ENCODE peak calls at places on chromosomes 6 and 20, in ten cellular contexts. O is HepG2, B is adrenal gland, N is lung, A is DND-41, R is mucosa of descending colon, X is spleen, D is stomach, U is GM12865, Y is ascending aorta. K is an unnamed sample.

GRCh38 chr6:43115365-43115764 is 39.3 kb downstream of the PTK7 start:
- DNase-seq in O (no peak), B (no peak), N (no peak), A (no peak), R (no peak), X (peak; percentile 15), D (no peak), U (no peak), Y (no peak), K (no peak)

GRCh38 chr6:151043944-151044343 is 178.4 kb downstream of the MTHFD1L start:
- DNase-seq in O (no peak), B (no peak), N (no peak), A (no peak), R (no peak), X (peak; percentile 14), D (no peak), U (no peak), Y (no peak), K (no peak)

GRCh38 chr20:53691060-53691810 is 97.6 kb upstream of the ZNF217 start:
- DNase-seq in O (no peak), B (no peak), N (no peak), A (no peak), R (no peak), X (no peak), D (no peak), U (no peak), Y (no peak), K (no peak)

GRCh38 chr6:107768044-107768443 is 56.1 kb downstream of the SCML4 start:
- DNase-seq in O (no peak), B (no peak), N (no peak), A (no peak), R (no peak), X (no peak), D (no peak), U (no peak), Y (no peak), K (no peak)

GRCh38 chr6:81785340-81785739 is 32.9 kb upstream of the TENT5A start:
- DNase-seq in O (no peak), B (no peak), N (no peak), A (no peak), R (no peak), X (no peak), D (no peak), U (no peak), Y (no peak), K (no peak)

GRCh38 chr20:63500151-63500901 is 1.4 kb upstream of the EEF1A2 start:
- DNase-seq in O (no peak), B (no peak), N (no peak), A (no peak), R (no peak), X (no peak), D (no peak), U (no peak), Y (no peak), K (no peak)

GRCh38 chr6:1029196-1029595 is 282.7 kb upstream of the FOXQ1 start:
- DNase-seq in O (no peak), B (no peak), N (peak; percentile 15), A (no peak), R (no peak), X (no peak), D (no peak), U (no peak), Y (no peak), K (no peak)

GRCh38 chr6:79384845-79385244 is 150.4 kb upstream of the HMGN3 start:
- DNase-seq in O (no peak), B (no peak), N (peak; percentile 58), A (no peak), R (no peak), X (no peak), D (peak; percentile 37), U (no peak), Y (no peak), K (peak; percentile 5)

GRCh38 chr6:16816891-16817290 is 55.6 kb upstream of the ATXN1 start:
- DNase-seq in O (no peak), B (no peak), N (no peak), A (no peak), R (no peak), X (no peak), D (no peak), U (no peak), Y (no peak), K (no peak)

GRCh38 chr6:142871910-142872331 is 73.1 kb downstream of the HIVEP2 start:
- DNase-seq in O (peak; percentile 83), B (peak; percentile 44), N (no peak), A (peak; percentile 61), R (peak; percentile 72), X (no peak), D (no peak), U (peak; percentile 85), Y (peak; percentile 21), K (peak; percentile 93)

GRCh38 chr20:47768016-47768953 is 17.0 kb downstream of the SULF2 start:
- DNase-seq in O (no peak), B (peak; percentile 55), N (peak; percentile 42), A (no peak), R (peak; percentile 69), X (no peak), D (peak; percentile 58), U (peak; percentile 9), Y (no peak), K (no peak)

GRCh38 chr6:30518505-30518850 is 29.2 kb downstream of the HLA-E start:
- DNase-seq in O (peak; percentile 20), B (no peak), N (no peak), A (peak; percentile 59), R (no peak), X (no peak), D (no peak), U (no peak), Y (no peak), K (no peak)

GRCh38 chr6:54981647-54982046 is 135.1 kb downstream of the FAM83B start:
- DNase-seq in O (no peak), B (no peak), N (no peak), A (no peak), R (no peak), X (no peak), D (no peak), U (no peak), Y (no peak), K (no peak)

GRCh38 chr6:137165375-137166246 is 7.8 kb downstream of the IL22RA2 start:
- DNase-seq in O (peak; percentile 35), B (peak; percentile 53), N (no peak), A (peak; percentile 60), R (peak; percentile 70), X (peak; percentile 82), D (peak; percentile 69), U (peak; percentile 92), Y (no peak), K (no peak)

GRCh38 chr20:8313073-8313472 is 181.0 kb downstream of the PLCB1 start:
- DNase-seq in O (no peak), B (no peak), N (no peak), A (no peak), R (no peak), X (no peak), D (no peak), U (no peak), Y (no peak), K (no peak)

GRCh38 chr6:157113389-157113788 is 209.9 kb downstream of the TMEM242 start:
- DNase-seq in O (no peak), B (no peak), N (no peak), A (no peak), R (no peak), X (no peak), D (no peak), U (no peak), Y (no peak), K (no peak)

GRCh38 chr6:117947234-117947633 is 40.2 kb downstream of the SLC35F1 start:
- DNase-seq in O (no peak), B (no peak), N (no peak), A (no peak), R (no peak), X (no peak), D (no peak), U (no peak), Y (no peak), K (no peak)

GRCh38 chr6:105890521-105891244 is 195.5 kb upstream of the PRDM1 start:
- DNase-seq in O (no peak), B (no peak), N (no peak), A (no peak), R (no peak), X (no peak), D (no peak), U (no peak), Y (no peak), K (no peak)

GRCh38 chr20:45827030-45827652 is at the start of gene TNNC2:
- DNase-seq in O (peak; percentile 48), B (no peak), N (no peak), A (no peak), R (no peak), X (no peak), D (no peak), U (no peak), Y (no peak), K (no peak)

GRCh38 chr6:65448806-65449397 is 258.1 kb downstream of the EYS start:
- DNase-seq in O (no peak), B (no peak), N (no peak), A (no peak), R (no peak), X (no peak), D (no peak), U (no peak), Y (no peak), K (no peak)
- H3K4me3 ChIP-seq in O (no peak overlapping the region), B (no peak overlapping the region), N (no peak overlapping the region), A (no peak overlapping the region), R (no peak overlapping the region), X (no peak overlapping the region), D (no peak overlapping the region), U (no peak overlapping the region), Y (no peak overlapping the region), K (no peak overlapping the region)

DNA sequence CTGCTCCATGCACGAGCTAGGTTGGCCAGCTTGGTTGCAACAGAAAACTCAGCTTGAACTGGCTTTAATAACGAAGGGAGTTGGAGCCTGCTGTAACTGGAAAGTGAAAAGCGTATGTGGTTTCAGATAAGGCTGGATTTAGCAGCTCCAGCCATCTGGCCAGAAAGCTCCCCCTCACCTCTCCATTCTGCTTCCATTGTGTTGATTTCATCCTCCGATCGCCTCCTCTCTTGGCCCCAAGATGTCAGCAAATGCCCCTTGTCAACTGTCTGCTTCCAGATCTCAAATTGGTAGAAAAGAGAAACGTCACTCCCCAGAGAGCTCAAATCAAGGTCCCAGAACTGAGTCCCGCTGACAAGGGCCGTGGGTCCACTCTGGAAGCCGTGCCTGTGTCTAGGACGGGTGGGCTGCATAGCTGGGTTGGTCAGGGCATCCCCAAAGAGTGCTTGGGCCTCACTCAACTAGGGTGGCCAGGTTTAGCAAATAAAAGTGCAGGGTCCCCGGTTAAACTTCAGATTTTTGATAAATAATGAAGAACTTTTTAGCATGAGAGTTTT is 117.0 kb upstream of the PMEPA1 start:
- DNase-seq in O (no peak), B (no peak), N (no peak), A (no peak), R (no peak), X (peak; percentile 51), D (no peak), U (no peak), Y (no peak), K (no peak)
- TF ChIP-seq CTCF in O (no peak), B (no peak), N (no peak), A (no peak), R (no peak), X (no peak), D (no peak), U (no peak), Y (no peak), K (no peak)

GRCh38 chr20:52675414-52675813 is 296.7 kb upstream of the TSHZ2 start:
- DNase-seq in O (no peak), B (no peak), N (no peak), A (no peak), R (no peak), X (no peak), D (no peak), U (no peak), Y (no peak), K (no peak)
- H3K4me3 ChIP-seq in O (no peak overlapping the region), B (no peak overlapping the region), N (no peak overlapping the region), A (no peak overlapping the region), R (no peak overlapping the region), X (no peak overlapping the region), D (no peak overlapping the region), U (no peak overlapping the region), Y (no peak overlapping the region), K (no peak overlapping the region)

GRCh38 chr20:44609511-44610312 is 27.3 kb downstream of the PKIG start:
- DNase-seq in O (peak; percentile 95), B (peak; percentile 95), N (peak; percentile 90), A (peak; percentile 91), R (peak; percentile 96), X (peak; percentile 94), D (peak; percentile 91), U (peak; percentile 83), Y (no peak), K (peak; percentile 88)
- TF ChIP-seq CTCF in O (peak; percentile 100), B (peak; percentile 94), N (peak; percentile 98), A (peak; percentile 100), R (peak; percentile 93), X (peak; percentile 99), D (no peak), U (peak; percentile 98), Y (peak; percentile 98), K (peak; percentile 99)